ENCODE peak calls at places on chromosomes 16 and 17, in eight cellular contexts. One of them, this sample, is unnamed.

GRCh38 chr16:280552-280951 is at the start of gene ARHGDIG:
- DNase-seq in nephron progenitor cell: peak; percentile 50
- DNase-seq in right atrium auricular region: no peak
- DNase-seq in HFF-Myc: no peak
- DNase-seq in keratinocyte: no peak
- DNase-seq in retinal pigment epithelial cell: no peak
- DNase-seq in tibial artery: no peak
- DNase-seq in mesothelial cell of epicardium: no peak
- DNase-seq in this sample: no peak

GRCh38 chr17:2214047-2214717 is 89.4 kb downstream of the SMG6 start:
- DNase-seq in nephron progenitor cell: peak; percentile 34
- DNase-seq in right atrium auricular region: peak; percentile 88
- DNase-seq in HFF-Myc: no peak
- DNase-seq in keratinocyte: no peak
- DNase-seq in retinal pigment epithelial cell: peak; percentile 69
- DNase-seq in tibial artery: peak; percentile 80
- DNase-seq in mesothelial cell of epicardium: no peak
- DNase-seq in this sample: no peak

GRCh38 chr16:73228649-73229048 is 180.7 kb upstream of the ZFHX3 start:
- DNase-seq in nephron progenitor cell: no peak
- DNase-seq in right atrium auricular region: no peak
- DNase-seq in HFF-Myc: peak; percentile 6
- DNase-seq in keratinocyte: no peak
- DNase-seq in retinal pigment epithelial cell: no peak
- DNase-seq in tibial artery: no peak
- DNase-seq in mesothelial cell of epicardium: no peak
- DNase-seq in this sample: no peak

GRCh38 chr17:66192378-66192687 is 400 bp upstream of the CEP112 start:
- DNase-seq in nephron progenitor cell: no peak
- DNase-seq in right atrium auricular region: no peak
- DNase-seq in HFF-Myc: no peak
- DNase-seq in keratinocyte: no peak
- DNase-seq in retinal pigment epithelial cell: no peak
- DNase-seq in tibial artery: no peak
- DNase-seq in mesothelial cell of epicardium: no peak
- DNase-seq in this sample: no peak

GRCh38 chr17:75065562-75066151 is 18.6 kb downstream of the KCTD2 start:
- DNase-seq in nephron progenitor cell: no peak
- DNase-seq in right atrium auricular region: no peak
- DNase-seq in HFF-Myc: no peak
- DNase-seq in keratinocyte: no peak
- DNase-seq in retinal pigment epithelial cell: no peak
- DNase-seq in tibial artery: no peak
- DNase-seq in mesothelial cell of epicardium: no peak
- DNase-seq in this sample: no peak

GRCh38 chr17:73309727-73310555 is 1.9 kb downstream of the CDC42EP4 start:
- DNase-seq in nephron progenitor cell: peak; percentile 57
- DNase-seq in right atrium auricular region: no peak
- DNase-seq in HFF-Myc: no peak
- DNase-seq in keratinocyte: no peak
- DNase-seq in retinal pigment epithelial cell: no peak
- DNase-seq in tibial artery: no peak
- DNase-seq in mesothelial cell of epicardium: no peak
- DNase-seq in this sample: no peak

GRCh38 chr16:22314661-22315626 is 17.7 kb downstream of the POLR3E start:
- DNase-seq in nephron progenitor cell: no peak
- DNase-seq in right atrium auricular region: no peak
- DNase-seq in HFF-Myc: no peak
- DNase-seq in keratinocyte: peak; percentile 81
- DNase-seq in retinal pigment epithelial cell: peak; percentile 77
- DNase-seq in tibial artery: no peak
- DNase-seq in mesothelial cell of epicardium: no peak
- DNase-seq in this sample: no peak

GRCh38 chr17:61338000-61338864 is 61.4 kb upstream of the TBX2 start:
- DNase-seq in nephron progenitor cell: no peak
- DNase-seq in right atrium auricular region: no peak
- DNase-seq in HFF-Myc: peak; percentile 73
- DNase-seq in keratinocyte: no peak
- DNase-seq in retinal pigment epithelial cell: peak; percentile 78
- DNase-seq in tibial artery: no peak
- DNase-seq in mesothelial cell of epicardium: no peak
- DNase-seq in this sample: peak; percentile 57

GRCh38 chr16:22229881-22230280 is 23.8 kb downstream of the EEF2K start:
- DNase-seq in nephron progenitor cell: peak; percentile 17
- DNase-seq in right atrium auricular region: no peak
- DNase-seq in HFF-Myc: no peak
- DNase-seq in keratinocyte: no peak
- DNase-seq in retinal pigment epithelial cell: no peak
- DNase-seq in tibial artery: no peak
- DNase-seq in mesothelial cell of epicardium: no peak
- DNase-seq in this sample: no peak

GRCh38 chr17:82371333-82372062 is at the start of gene UTS2R:
- DNase-seq in nephron progenitor cell: peak; percentile 79
- DNase-seq in right atrium auricular region: no peak
- DNase-seq in HFF-Myc: no peak
- DNase-seq in keratinocyte: no peak
- DNase-seq in retinal pigment epithelial cell: no peak
- DNase-seq in tibial artery: no peak
- DNase-seq in mesothelial cell of epicardium: no peak
- DNase-seq in this sample: no peak

GRCh38 chr17:50556803-50557202 is 3.7 kb upstream of the CACNA1G start:
- DNase-seq in nephron progenitor cell: no peak
- DNase-seq in right atrium auricular region: no peak
- DNase-seq in HFF-Myc: no peak
- DNase-seq in keratinocyte: no peak
- DNase-seq in retinal pigment epithelial cell: no peak
- DNase-seq in tibial artery: no peak
- DNase-seq in mesothelial cell of epicardium: no peak
- DNase-seq in this sample: no peak

GRCh38 chr16:10383626-10384025 is 2.2 kb upstream of the ATF7IP2 start:
- DNase-seq in nephron progenitor cell: no peak
- DNase-seq in right atrium auricular region: no peak
- DNase-seq in HFF-Myc: no peak
- DNase-seq in keratinocyte: no peak
- DNase-seq in retinal pigment epithelial cell: no peak
- DNase-seq in tibial artery: no peak
- DNase-seq in mesothelial cell of epicardium: no peak
- DNase-seq in this sample: no peak

GRCh38 chr17:19354123-19354522 is 8.4 kb downstream of the B9D1 start:
- DNase-seq in nephron progenitor cell: no peak
- DNase-seq in right atrium auricular region: no peak
- DNase-seq in HFF-Myc: peak; percentile 64
- DNase-seq in keratinocyte: peak; percentile 58
- DNase-seq in retinal pigment epithelial cell: no peak
- DNase-seq in tibial artery: no peak
- DNase-seq in mesothelial cell of epicardium: no peak
- DNase-seq in this sample: peak; percentile 69

DNA sequence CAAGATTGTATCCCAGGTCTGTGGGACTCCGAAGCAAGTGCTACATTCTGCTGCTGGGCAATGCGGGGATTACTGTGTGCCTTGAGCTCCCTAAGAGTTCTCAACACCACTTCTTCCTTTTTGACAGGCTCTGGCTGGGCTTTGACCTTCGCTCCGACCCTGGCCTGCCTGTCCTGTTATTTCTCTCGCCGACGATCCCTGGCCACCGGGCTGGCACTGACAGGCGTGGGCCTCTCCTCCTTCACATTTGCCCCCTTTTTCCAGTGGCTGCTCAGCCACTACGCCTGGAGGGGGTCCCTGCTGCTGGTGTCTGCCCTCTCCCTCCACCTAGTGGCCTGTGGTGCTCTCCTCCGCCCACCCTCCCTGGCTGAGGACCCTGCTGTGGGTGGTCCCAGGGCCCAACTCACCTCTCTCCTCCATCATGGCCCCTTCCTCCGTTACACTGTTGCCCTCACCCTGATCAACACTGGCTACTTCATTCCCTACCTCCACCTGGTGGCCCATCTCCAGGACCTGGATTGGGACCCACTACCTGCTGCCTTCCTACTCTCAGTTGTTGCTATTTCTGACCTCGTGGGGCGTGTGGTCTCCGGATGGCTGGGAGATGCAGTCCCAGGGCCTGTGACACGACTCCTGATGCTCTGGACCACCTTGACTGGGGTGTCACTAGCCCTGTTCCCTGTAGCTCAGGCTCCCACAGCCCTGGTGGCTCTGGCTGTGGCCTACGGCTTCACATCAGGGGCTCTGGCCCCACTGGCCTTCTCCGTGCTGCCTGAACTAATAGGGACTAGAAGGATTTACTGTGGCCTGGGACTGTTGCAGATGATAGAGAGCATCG is 2.4 kb downstream of the SLC16A13 start:
- DNase-seq in nephron progenitor cell: no peak
- DNase-seq in right atrium auricular region: no peak
- DNase-seq in HFF-Myc: no peak
- DNase-seq in keratinocyte: no peak
- DNase-seq in retinal pigment epithelial cell: no peak
- DNase-seq in tibial artery: no peak
- DNase-seq in mesothelial cell of epicardium: no peak
- DNase-seq in this sample: no peak
- TF ChIP-seq CTCF in nephron progenitor cell: no peak
- TF ChIP-seq CTCF in right atrium auricular region: no peak
- TF ChIP-seq CTCF in HFF-Myc: no peak
- TF ChIP-seq CTCF in keratinocyte: no peak
- TF ChIP-seq CTCF in retinal pigment epithelial cell: no peak
- TF ChIP-seq CTCF in tibial artery: no peak
- TF ChIP-seq CTCF in mesothelial cell of epicardium: no peak
- TF ChIP-seq CTCF in this sample: no peak

GRCh38 chr16:66774981-66775380 is 23.6 kb upstream of the DYNC1LI2 start:
- DNase-seq in nephron progenitor cell: no peak
- DNase-seq in right atrium auricular region: no peak
- DNase-seq in HFF-Myc: no peak
- DNase-seq in keratinocyte: no peak
- DNase-seq in retinal pigment epithelial cell: no peak
- DNase-seq in tibial artery: no peak
- DNase-seq in mesothelial cell of epicardium: no peak
- DNase-seq in this sample: no peak

DNA sequence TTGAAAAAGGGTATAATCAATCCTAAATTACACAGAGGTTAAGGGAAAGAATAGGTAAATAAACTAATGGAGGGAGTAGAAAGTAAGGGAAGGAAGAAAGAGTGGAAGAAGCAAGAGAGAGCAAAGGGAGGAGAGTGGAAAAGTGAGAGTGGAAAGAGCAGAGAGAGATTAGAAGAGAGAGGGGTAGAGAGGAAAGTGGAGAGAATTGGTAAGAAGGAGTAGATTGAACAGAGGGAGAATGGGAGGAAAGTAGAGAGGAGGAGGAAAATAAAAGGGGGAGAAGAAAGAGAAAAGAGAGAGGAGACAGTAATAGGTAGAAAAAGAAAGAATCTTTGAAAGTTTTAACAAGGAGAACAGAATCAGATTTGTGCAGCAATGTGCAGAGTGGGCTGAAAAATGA is 24.9 kb downstream of the TERB1 start:
- DNase-seq in nephron progenitor cell: no peak
- DNase-seq in right atrium auricular region: no peak
- DNase-seq in HFF-Myc: no peak
- DNase-seq in keratinocyte: no peak
- DNase-seq in retinal pigment epithelial cell: no peak
- DNase-seq in tibial artery: no peak
- DNase-seq in mesothelial cell of epicardium: no peak
- DNase-seq in this sample: no peak
- TF ChIP-seq CTCF in nephron progenitor cell: no peak
- TF ChIP-seq CTCF in right atrium auricular region: no peak
- TF ChIP-seq CTCF in HFF-Myc: no peak
- TF ChIP-seq CTCF in keratinocyte: no peak
- TF ChIP-seq CTCF in retinal pigment epithelial cell: no peak
- TF ChIP-seq CTCF in tibial artery: no peak
- TF ChIP-seq CTCF in mesothelial cell of epicardium: no peak
- TF ChIP-seq CTCF in this sample: no peak

GRCh38 chr17:64081802-64082799 is 47.8 kb downstream of the ERN1 start:
- DNase-seq in nephron progenitor cell: no peak
- DNase-seq in right atrium auricular region: no peak
- DNase-seq in HFF-Myc: peak; percentile 46
- DNase-seq in keratinocyte: no peak
- DNase-seq in retinal pigment epithelial cell: no peak
- DNase-seq in tibial artery: no peak
- DNase-seq in mesothelial cell of epicardium: no peak
- DNase-seq in this sample: peak; percentile 70
- TF ChIP-seq CTCF in nephron progenitor cell: no peak
- TF ChIP-seq CTCF in right atrium auricular region: no peak
- TF ChIP-seq CTCF in HFF-Myc: no peak
- TF ChIP-seq CTCF in keratinocyte: no peak
- TF ChIP-seq CTCF in retinal pigment epithelial cell: no peak
- TF ChIP-seq CTCF in tibial artery: no peak
- TF ChIP-seq CTCF in mesothelial cell of epicardium: no peak
- TF ChIP-seq CTCF in this sample: no peak

GRCh38 chr17:64491995-64492394 is 4.9 kb downstream of the POLG2 start:
- DNase-seq in nephron progenitor cell: no peak
- DNase-seq in right atrium auricular region: no peak
- DNase-seq in HFF-Myc: no peak
- DNase-seq in keratinocyte: no peak
- DNase-seq in retinal pigment epithelial cell: no peak
- DNase-seq in tibial artery: no peak
- DNase-seq in mesothelial cell of epicardium: no peak
- DNase-seq in this sample: no peak

GRCh38 chr17:64494121-64494520 is 2.7 kb downstream of the POLG2 start:
- DNase-seq in nephron progenitor cell: no peak
- DNase-seq in right atrium auricular region: no peak
- DNase-seq in HFF-Myc: no peak
- DNase-seq in keratinocyte: no peak
- DNase-seq in retinal pigment epithelial cell: no peak
- DNase-seq in tibial artery: no peak
- DNase-seq in mesothelial cell of epicardium: no peak
- DNase-seq in this sample: no peak

GRCh38 chr17:64488301-64488700 is 8.6 kb downstream of the POLG2 start:
- DNase-seq in nephron progenitor cell: no peak
- DNase-seq in right atrium auricular region: no peak
- DNase-seq in HFF-Myc: no peak
- DNase-seq in keratinocyte: no peak
- DNase-seq in retinal pigment epithelial cell: no peak
- DNase-seq in tibial artery: no peak
- DNase-seq in mesothelial cell of epicardium: no peak
- DNase-seq in this sample: no peak

GRCh38 chr17:64492481-64493109 is 4.3 kb downstream of the POLG2 start:
- DNase-seq in nephron progenitor cell: no peak
- DNase-seq in right atrium auricular region: no peak
- DNase-seq in HFF-Myc: no peak
- DNase-seq in keratinocyte: no peak
- DNase-seq in retinal pigment epithelial cell: no peak
- DNase-seq in tibial artery: no peak
- DNase-seq in mesothelial cell of epicardium: no peak
- DNase-seq in this sample: no peak

DNA sequence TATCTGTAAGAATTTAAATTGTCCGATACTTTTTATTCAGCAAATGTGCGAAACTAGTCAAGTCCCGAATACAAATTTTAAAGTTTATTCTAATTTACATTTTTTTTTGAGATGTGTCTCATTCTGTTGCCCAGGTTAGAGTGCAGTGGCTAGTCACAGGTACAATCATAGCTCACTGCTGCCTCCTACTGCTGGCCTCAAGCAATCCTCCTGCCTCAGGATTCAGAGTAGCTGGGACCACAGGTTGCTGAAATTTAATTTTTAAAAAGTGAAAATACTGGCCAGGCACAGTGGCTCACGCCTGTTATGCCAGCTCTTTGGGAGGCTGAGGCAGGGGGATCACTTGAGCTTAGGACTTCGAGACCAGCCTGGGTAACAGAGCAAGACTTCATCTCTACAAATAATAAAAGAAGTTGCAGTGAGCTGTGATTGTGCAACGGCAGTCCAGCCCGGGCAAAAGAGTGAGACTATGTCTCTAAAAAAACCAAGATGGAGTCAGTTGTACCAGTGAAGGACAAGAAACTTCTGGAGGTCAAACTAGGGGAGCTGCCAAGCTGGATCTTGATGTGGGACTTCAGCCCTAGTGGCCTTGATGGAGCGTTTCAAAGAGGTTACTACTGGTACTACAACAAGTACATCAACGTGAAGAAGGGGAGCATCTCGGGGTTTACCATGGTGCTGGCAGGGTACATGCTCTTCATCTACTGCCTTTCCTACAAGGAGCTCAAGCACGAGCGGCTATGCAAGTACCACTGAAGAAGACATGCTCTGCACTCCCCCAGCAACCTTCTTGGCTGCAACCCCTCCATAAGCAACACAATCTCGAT is 5.6 kb downstream of the POLG2 start:
- DNase-seq in nephron progenitor cell: no peak
- DNase-seq in right atrium auricular region: no peak
- DNase-seq in HFF-Myc: no peak
- DNase-seq in keratinocyte: no peak
- DNase-seq in retinal pigment epithelial cell: no peak
- DNase-seq in tibial artery: no peak
- DNase-seq in mesothelial cell of epicardium: no peak
- DNase-seq in this sample: no peak
- TF ChIP-seq CTCF in nephron progenitor cell: peak; percentile 33
- TF ChIP-seq CTCF in right atrium auricular region: peak; percentile 50
- TF ChIP-seq CTCF in HFF-Myc: peak; percentile 70
- TF ChIP-seq CTCF in keratinocyte: peak; percentile 78
- TF ChIP-seq CTCF in retinal pigment epithelial cell: peak; percentile 68
- TF ChIP-seq CTCF in tibial artery: peak; percentile 34
- TF ChIP-seq CTCF in mesothelial cell of epicardium: peak; percentile 14
- TF ChIP-seq CTCF in this sample: peak; percentile 68